ENCODE peak calls at places on chromosomes 11 and 22, in four cellular contexts. A is neuronal stem cell, O is H1, R is mesenchymal stem cell. G is an unnamed sample.

GRCh38 chr11:3686751-3687150 is 15.6 kb upstream of the CHRNA10 start:
- DNase-seq in A (no peak), R (no peak), O (no peak), G (no peak)

GRCh38 chr11:12523180-12523924 is 146.0 kb downstream of the PARVA start:
- DNase-seq in R (no peak), O (no peak), A (no peak), G (no peak)

GRCh38 chr11:117221775-117222517 is 9.9 kb downstream of the PCSK7 start:
- DNase-seq in A (no peak), R (no peak), O (no peak), G (no peak)

GRCh38 chr11:125075900-125076317 is 12.8 kb downstream of the SLC37A2 start:
- DNase-seq in R (peak), A (no peak), O (no peak), G (no peak)

GRCh38 chr11:10201343-10201742 is 92.7 kb downstream of the SBF2 start:
- DNase-seq in R (no peak), O (no peak), A (no peak), G (no peak)

GRCh38 chr22:39900306-39901227 is at the start of gene GRAP2:
- DNase-seq in A (no peak), O (no peak), R (no peak), G (no peak)

GRCh38 chr22:23504522-23504921 is 75.6 kb downstream of the IGLL1 start:
- DNase-seq in O (no peak), R (no peak), A (no peak), G (no peak)

GRCh38 chr11:99988105-99988907 is 698.8 kb upstream of the ARHGAP42 start:
- DNase-seq in A (no peak), O (no peak), R (peak), G (no peak)

GRCh38 chr22:43553451-43554258 is 141.8 kb downstream of the MPPED1 start:
- DNase-seq in R (no peak), O (no peak), A (no peak), G (no peak)

GRCh38 chr11:1836011-1836945 is 1.5 kb downstream of the SYT8 start:
- DNase-seq in R (no peak), O (no peak), A (no peak), G (no peak)

GRCh38 chr11:95057959-95058358 is 8.7 kb downstream of the KDM4F start:
- DNase-seq in R (no peak), A (no peak), O (no peak), G (no peak)

GRCh38 chr11:78061088-78061920 is 2.4 kb upstream of the THRSP start:
- DNase-seq in R (no peak), A (no peak), O (no peak), G (no peak)

GRCh38 chr11:22730319-22730718 is 63.9 kb downstream of the GAS2 start:
- DNase-seq in A (no peak), R (peak), O (no peak), G (no peak)

GRCh38 chr11:99814021-99814420 is 793.3 kb downstream of the CNTN5 start:
- DNase-seq in A (no peak), O (no peak), R (peak), G (no peak)

GRCh38 chr22:18076060-18076497 is 1.7 kb upstream of the PEX26 start:
- DNase-seq in O (no peak), R (peak), A (peak), G (peak)

GRCh38 chr11:72303179-72303578 is 59.2 kb upstream of the PHOX2A start:
- DNase-seq in O (no peak), R (no peak), A (no peak), G (peak)

GRCh38 chr11:64745219-64745522 is 1.2 kb upstream of the RASGRP2 start:
- DNase-seq in O (no peak), R (no peak), A (no peak), G (no peak)
- H3K4me2 ChIP-seq in O (peak), R (peak), A (peak), G (peak)

DNA sequence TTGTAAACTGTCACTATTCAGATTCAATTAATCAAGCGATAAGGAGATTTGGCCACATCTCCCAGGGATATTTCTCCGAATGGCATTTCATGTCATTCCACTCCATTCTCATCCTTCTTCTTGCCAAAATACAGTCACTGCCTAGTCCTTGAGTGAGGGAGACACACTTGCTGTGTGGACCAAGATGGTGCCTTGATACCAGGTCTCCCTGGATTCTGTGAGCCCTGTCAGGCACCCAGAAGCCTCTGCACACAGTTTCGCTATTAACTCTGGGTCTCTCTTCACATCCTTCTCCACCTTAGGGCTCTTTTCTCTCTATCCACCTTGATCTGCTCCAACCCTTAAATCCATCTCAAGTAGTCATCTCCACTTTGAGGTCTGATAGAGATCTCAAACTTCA is 119.9 kb upstream of the LMO1 start:
- DNase-seq in A (no peak), R (no peak), O (no peak), G (no peak)
- H2BK12ac ChIP-seq in A (no peak), R (no peak), O (no peak), G (no peak)

DNA sequence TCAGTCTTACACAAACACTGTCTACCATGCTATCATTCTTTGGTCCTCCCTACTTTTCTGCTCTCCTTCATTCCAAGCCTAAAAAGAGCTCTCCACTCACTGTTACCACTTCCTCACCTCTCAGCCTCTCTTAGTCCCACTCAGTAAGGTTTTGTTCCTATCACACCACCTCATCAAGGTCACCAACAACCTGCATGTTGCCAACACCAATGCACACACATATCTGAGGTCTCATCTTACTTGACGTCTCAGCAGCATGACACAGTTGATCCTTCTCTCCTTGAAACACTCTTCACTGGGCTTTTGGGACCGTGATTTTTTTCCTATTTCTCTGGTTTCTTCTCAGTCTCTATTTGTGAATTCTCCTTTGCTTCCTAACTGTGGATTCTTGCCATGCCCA is 8.1 kb downstream of the PISD start:
- DNase-seq in A (no peak), O (no peak), R (no peak), G (no peak)
- H3K4me2 ChIP-seq in A (no peak), O (no peak), R (no peak), G (no peak)

DNA sequence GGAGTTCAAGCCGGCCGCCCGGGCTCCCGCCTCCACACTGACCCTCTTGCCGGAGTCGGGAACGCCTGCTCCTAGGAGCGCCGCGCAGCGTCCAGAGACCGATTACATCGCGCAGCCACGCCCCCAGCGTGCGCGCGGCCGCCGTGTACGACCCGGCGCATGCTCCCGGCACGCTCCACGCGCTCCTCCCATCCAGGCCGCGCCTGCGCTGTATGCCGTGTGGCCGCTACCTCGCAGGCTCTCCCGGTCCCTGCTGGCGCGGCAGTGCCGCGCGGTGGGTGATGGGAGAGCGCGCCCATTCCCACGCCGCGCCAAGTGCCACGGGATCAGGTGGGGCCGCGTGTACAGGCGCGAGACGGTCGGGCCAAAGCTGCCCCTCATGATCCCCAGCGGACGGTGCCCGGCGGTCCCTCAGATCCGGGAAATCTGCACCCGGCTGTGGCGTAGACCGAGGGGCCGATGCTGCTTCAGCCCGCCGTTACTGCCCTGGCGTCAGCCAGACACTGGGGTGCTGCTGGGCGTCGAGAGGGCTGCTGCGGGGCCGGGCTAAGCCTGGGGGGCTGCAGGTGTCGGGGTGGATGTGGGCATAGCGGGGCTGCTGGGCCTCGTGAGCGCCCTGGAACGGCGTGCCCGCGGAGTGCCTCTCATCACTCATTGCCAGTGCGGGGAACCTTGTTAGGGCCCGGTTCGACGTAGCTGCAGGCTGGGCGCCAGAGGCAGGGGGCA is at the start of the genes GNB1L and RTL10:
- DNase-seq in O (peak), R (peak), A (peak), G (peak)
- H2BK12ac ChIP-seq in O (peak), R (peak), A (peak), G (no peak)

DNA sequence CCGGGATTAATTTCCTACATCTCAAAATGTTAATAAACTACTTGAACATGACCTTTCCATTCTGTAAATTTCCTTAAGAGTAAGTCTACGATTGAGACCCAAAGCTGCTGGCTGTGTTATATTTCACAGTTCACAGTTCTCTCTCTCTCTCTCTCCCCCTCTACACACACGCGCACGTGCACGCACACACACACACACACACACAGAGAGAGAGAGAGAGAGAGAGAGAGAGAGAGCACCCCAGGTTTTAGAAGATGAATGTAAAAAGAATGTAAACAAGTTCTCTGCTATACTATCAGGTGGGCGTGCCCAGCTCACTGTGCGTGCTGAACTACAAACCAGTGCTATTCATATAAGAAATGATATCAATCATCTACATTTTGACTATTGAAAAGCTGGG is 3.3 kb downstream of the BDNF start:
- DNase-seq in O (no peak), A (no peak), R (peak), G (no peak)
- H3K4me2 ChIP-seq in O (peak), A (peak), R (peak), G (peak)

GRCh38 chr11:110295086-110295485 is 1.3 kb downstream of the RDX start:
- DNase-seq in R (no peak), O (no peak), A (no peak), G (no peak)

GRCh38 chr11:110297082-110297725 is 790 bp upstream of the RDX start:
- DNase-seq in R (peak), A (no peak), O (no peak), G (no peak)

GRCh38 chr11:110297726-110298297 is 1.4 kb upstream of the RDX start:
- DNase-seq in A (no peak), O (no peak), R (no peak), G (no peak)

GRCh38 chr11:110295487-110296225 is 758 bp downstream of the RDX start:
- DNase-seq in A (peak), O (no peak), R (peak), G (peak)

GRCh38 chr11:110296226-110297081 is at the start of gene RDX:
- DNase-seq in R (peak), A (peak), O (peak), G (peak)
- H2BK12ac ChIP-seq in R (no peak), A (peak), O (no peak), G (no peak)

DNA sequence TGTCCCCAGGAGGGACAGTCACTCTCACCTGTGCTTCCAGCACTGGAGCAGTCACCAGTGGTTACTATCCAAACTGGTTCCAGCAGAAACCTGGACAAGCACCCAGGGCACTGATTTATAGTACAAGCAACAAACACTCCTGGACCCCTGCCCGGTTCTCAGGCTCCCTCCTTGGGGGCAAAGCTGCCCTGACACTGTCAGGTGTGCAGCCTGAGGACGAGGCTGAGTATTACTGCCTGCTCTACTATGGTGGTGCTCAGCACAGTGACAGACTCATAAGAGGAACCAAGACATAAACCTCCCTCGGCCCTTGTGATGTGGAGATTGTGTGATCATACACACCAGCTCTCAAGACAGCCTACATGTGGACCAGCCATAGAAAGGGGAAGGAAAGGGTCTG is 113.3 kb downstream of the ZNF280B start:
- DNase-seq in R (no peak), A (no peak), O (no peak), G (no peak)
- H3K4me2 ChIP-seq in R (no peak), A (no peak), O (no peak), G (no peak)

GRCh38 chr11:129598378-129598777 is 217.3 kb upstream of the TMEM45B start:
- DNase-seq in A (no peak), O (no peak), R (no peak), G (no peak)
- H2BK12ac ChIP-seq in A (peak), O (no peak), R (no peak), G (no peak)

DNA sequence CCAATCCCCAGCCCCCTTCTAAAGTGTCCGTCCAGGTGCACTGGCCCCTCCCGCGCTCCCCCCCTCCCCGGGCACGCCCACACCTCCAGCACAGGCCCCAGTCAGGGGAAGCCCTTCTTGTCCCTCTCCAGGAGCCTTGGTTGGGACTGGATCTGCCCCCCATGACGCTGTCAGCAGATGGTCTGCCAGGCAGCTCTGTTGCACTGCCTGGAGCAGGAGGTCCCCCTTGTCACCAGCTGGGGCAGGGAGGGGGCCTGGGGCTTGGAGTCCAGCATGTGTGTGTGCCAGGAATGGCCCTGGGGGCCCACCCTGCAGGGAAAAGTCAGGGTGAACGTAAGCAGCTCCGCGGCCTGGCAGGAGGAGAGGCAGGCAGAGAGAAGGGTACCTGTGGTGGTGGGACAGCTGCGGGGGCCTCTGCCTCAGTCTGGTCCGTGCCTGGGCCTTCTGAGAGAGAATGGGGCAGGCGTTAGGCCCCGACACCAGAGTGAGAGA is 1.6 kb downstream of the IRF7 start:
- DNase-seq in A (no peak), O (no peak), R (no peak), G (no peak)
- H3K4me2 ChIP-seq in A (no peak), O (peak), R (no peak), G (no peak)

GRCh38 chr11:122852071-122852831 is 14.0 kb downstream of the CRTAM start:
- DNase-seq in O (no peak), A (no peak), R (no peak), G (no peak)
- H2BK12ac ChIP-seq in O (no peak), A (no peak), R (no peak), G (no peak)

G was measured in H9.